ENCODE peak calls at places on chromosome 10, in eight cellular contexts. F is heart right ventricle; D is kidney; S is glutamatergic neuron; W is GM23338; J is NAMALWA; R is activated CD4-positive, CD25-positive, alpha-beta regulatory T cell treated with anti-CD3 and anti-CD28 coated beads, Interleukin-2, amount 50 U/mL, for 16 hours; T is stimulated activated CD4-positive, alpha-beta T cell treated with anti-CD3 and anti-CD28 coated beads, TNF-alpha, amount 100 ng/mL, for 1 hour. E is an unnamed sample.

GRCh38 chr10:59688921-59689351 is 20.7 kb downstream of the SLC16A9 start:
- DNase-seq in F (no peak), D (no peak), S (no peak), W (no peak), J (peak), R (no peak), T (no peak), E (no peak)

GRCh38 chr10:114548662-114549061 is 109.4 kb downstream of the ABLIM1 start:
- DNase-seq in F (no peak), D (no peak), S (no peak), W (peak), J (peak), R (no peak), T (no peak), E (peak)

GRCh38 chr10:132418520-132419416 is 21.8 kb downstream of the PWWP2B start:
- DNase-seq in F (peak), D (peak), S (peak), W (peak), J (peak), R (no peak), T (no peak), E (no peak)

GRCh38 chr10:18087398-18087797 is 52.8 kb upstream of the CACNB2 start:
- DNase-seq in F (no peak), D (no peak), S (no peak), W (no peak), J (no peak), R (no peak), T (no peak), E (no peak)

GRCh38 chr10:125123363-125124113 is 36.8 kb downstream of the CTBP2 start:
- DNase-seq in F (peak), D (peak), S (no peak), W (no peak), J (no peak), R (no peak), T (no peak), E (no peak)

GRCh38 chr10:75660833-75661232 is 229.4 kb downstream of the LRMDA start:
- DNase-seq in F (no peak), D (peak), S (no peak), W (no peak), J (no peak), R (no peak), T (no peak), E (no peak)

GRCh38 chr10:124560377-124560776 is 98.8 kb downstream of the LHPP start:
- DNase-seq in F (peak), D (peak), S (peak), W (no peak), J (no peak), R (no peak), T (no peak), E (no peak)

GRCh38 chr10:624605-625334 is 64.7 kb downstream of the DIP2C start:
- DNase-seq in F (peak), D (peak), S (peak), W (peak), J (no peak), R (no peak), T (no peak), E (no peak)

GRCh38 chr10:102596506-102596971 is 47.7 kb upstream of the TRIM8 start:
- DNase-seq in F (no peak), D (no peak), S (peak), W (peak), J (peak), R (no peak), T (no peak), E (no peak)

GRCh38 chr10:116712499-116712898 is 29.9 kb downstream of the HSPA12A start:
- DNase-seq in F (no peak), D (no peak), S (no peak), W (no peak), J (no peak), R (no peak), T (no peak), E (no peak)

GRCh38 chr10:112361951-112362770 is 11.8 kb upstream of the ACSL5 start:
- DNase-seq in F (peak), D (no peak), S (no peak), W (peak), J (no peak), R (no peak), T (no peak), E (peak)

GRCh38 chr10:103842605-103843004 is 12.8 kb downstream of the SH3PXD2A start:
- DNase-seq in F (no peak), D (no peak), S (no peak), W (no peak), J (no peak), R (no peak), T (no peak), E (no peak)

GRCh38 chr10:89213191-89213808 is 6.2 kb upstream of the CH25H start:
- DNase-seq in F (no peak), D (no peak), S (no peak), W (peak), J (peak), R (no peak), T (no peak), E (no peak)

GRCh38 chr10:5588603-5589002 is 63.8 kb downstream of the CALML3 start:
- DNase-seq in F (no peak), D (peak), S (no peak), W (no peak), J (no peak), R (no peak), T (no peak), E (no peak)

GRCh38 chr10:6383099-6383812 is 180.5 kb downstream of the PFKFB3 start:
- DNase-seq in F (no peak), D (no peak), S (no peak), W (no peak), J (no peak), R (no peak), T (no peak), E (peak)

GRCh38 chr10:49741108-49741995 is 20.8 kb downstream of the OGDHL start:
- DNase-seq in F (no peak), D (no peak), S (no peak), W (no peak), J (peak), R (no peak), T (no peak), E (no peak)

GRCh38 chr10:132708936-132709335 is 77.0 kb downstream of the NKX6-2 start:
- DNase-seq in F (peak), D (peak), S (no peak), W (no peak), J (no peak), R (no peak), T (no peak), E (no peak)

E was measured in AG09319.